ENCODE peak calls at places on chromosomes 12 and 14, in seven cellular contexts. One of them, this sample, is unnamed.

GRCh38 chr14:24075485-24076301 is 4.3 kb downstream of the CPNE6 start:
- DNase-seq in anterior cingulate cortex: no peak
- DNase-seq in right cardiac atrium: no peak
- DNase-seq in fibroblast of lung: no peak
- DNase-seq in uterus: no peak
- DNase-seq in NAMALWA: no peak
- DNase-seq in GM06990: peak; percentile 36
- DNase-seq in this sample: peak; percentile 59

GRCh38 chr12:90854136-90854689 is 100.8 kb downstream of the CCER1 start:
- DNase-seq in fibroblast of lung: peak; percentile 79
- DNase-seq in anterior cingulate cortex: peak; percentile 4
- DNase-seq in GM06990: no peak
- DNase-seq in NAMALWA: peak; percentile 52
- DNase-seq in right cardiac atrium: no peak
- DNase-seq in uterus: no peak
- DNase-seq in this sample: peak; percentile 48

GRCh38 chr14:100830681-100831080 is 4.8 kb downstream of the MEG3 start:
- DNase-seq in GM06990: no peak
- DNase-seq in NAMALWA: no peak
- DNase-seq in anterior cingulate cortex: no peak
- DNase-seq in fibroblast of lung: no peak
- DNase-seq in uterus: no peak
- DNase-seq in right cardiac atrium: no peak
- DNase-seq in this sample: no peak

GRCh38 chr12:98516184-98516873 is 939 bp downstream of the TMPO start:
- DNase-seq in fibroblast of lung: peak; percentile 87
- DNase-seq in GM06990: peak; percentile 89
- DNase-seq in NAMALWA: peak; percentile 97
- DNase-seq in anterior cingulate cortex: peak; percentile 39
- DNase-seq in right cardiac atrium: peak; percentile 65
- DNase-seq in uterus: peak; percentile 52
- DNase-seq in this sample: peak; percentile 97

GRCh38 chr14:71411280-71411595 is 504.0 kb downstream of the PCNX1 start:
- DNase-seq in fibroblast of lung: no peak
- DNase-seq in NAMALWA: no peak
- DNase-seq in right cardiac atrium: no peak
- DNase-seq in uterus: no peak
- DNase-seq in anterior cingulate cortex: no peak
- DNase-seq in GM06990: no peak
- DNase-seq in this sample: no peak

GRCh38 chr12:105590571-105590970 is 260.1 kb downstream of the C12orf75 start:
- DNase-seq in right cardiac atrium: no peak
- DNase-seq in fibroblast of lung: no peak
- DNase-seq in anterior cingulate cortex: no peak
- DNase-seq in uterus: no peak
- DNase-seq in NAMALWA: no peak
- DNase-seq in GM06990: no peak
- DNase-seq in this sample: no peak

GRCh38 chr12:74021937-74022336 is 515.7 kb upstream of the ATXN7L3B start:
- DNase-seq in anterior cingulate cortex: no peak
- DNase-seq in NAMALWA: peak; percentile 41
- DNase-seq in fibroblast of lung: peak; percentile 11
- DNase-seq in uterus: no peak
- DNase-seq in GM06990: no peak
- DNase-seq in right cardiac atrium: peak; percentile 55
- DNase-seq in this sample: peak; percentile 69

GRCh38 chr12:131043401-131043871 is 89.7 kb downstream of the ADGRD1 start:
- DNase-seq in uterus: no peak
- DNase-seq in right cardiac atrium: no peak
- DNase-seq in NAMALWA: no peak
- DNase-seq in fibroblast of lung: no peak
- DNase-seq in GM06990: no peak
- DNase-seq in anterior cingulate cortex: no peak
- DNase-seq in this sample: no peak

GRCh38 chr12:132614861-132615578 is 3.6 kb upstream of the P2RX2 start:
- DNase-seq in GM06990: no peak
- DNase-seq in NAMALWA: peak; percentile 92
- DNase-seq in anterior cingulate cortex: peak; percentile 63
- DNase-seq in uterus: peak; percentile 73
- DNase-seq in right cardiac atrium: peak; percentile 81
- DNase-seq in fibroblast of lung: peak; percentile 84
- DNase-seq in this sample: peak; percentile 84

GRCh38 chr14:63757211-63757610 is 29.3 kb upstream of the SGPP1 start:
- DNase-seq in GM06990: no peak
- DNase-seq in fibroblast of lung: no peak
- DNase-seq in NAMALWA: no peak
- DNase-seq in uterus: no peak
- DNase-seq in right cardiac atrium: no peak
- DNase-seq in anterior cingulate cortex: no peak
- DNase-seq in this sample: no peak

GRCh38 chr12:56645201-56645716 is 525 bp downstream of the ATP5F1B start:
- DNase-seq in anterior cingulate cortex: no peak
- DNase-seq in fibroblast of lung: peak; percentile 26
- DNase-seq in GM06990: peak; percentile 29
- DNase-seq in NAMALWA: no peak
- DNase-seq in right cardiac atrium: peak; percentile 36
- DNase-seq in uterus: no peak
- DNase-seq in this sample: peak; percentile 37

GRCh38 chr14:72488551-72488950 is 405.4 kb downstream of the DPF3 start:
- DNase-seq in GM06990: no peak
- DNase-seq in NAMALWA: no peak
- DNase-seq in fibroblast of lung: no peak
- DNase-seq in right cardiac atrium: no peak
- DNase-seq in uterus: no peak
- DNase-seq in anterior cingulate cortex: no peak
- DNase-seq in this sample: no peak

GRCh38 chr14:74085828-74086227 is 1.1 kb downstream of the LIN52 start:
- DNase-seq in NAMALWA: peak; percentile 35
- DNase-seq in right cardiac atrium: no peak
- DNase-seq in anterior cingulate cortex: no peak
- DNase-seq in fibroblast of lung: no peak
- DNase-seq in uterus: no peak
- DNase-seq in GM06990: peak; percentile 72
- DNase-seq in this sample: peak; percentile 72

GRCh38 chr12:3607039-3607719 is 116.2 kb downstream of the PRMT8 start:
- DNase-seq in NAMALWA: no peak
- DNase-seq in uterus: no peak
- DNase-seq in right cardiac atrium: no peak
- DNase-seq in anterior cingulate cortex: no peak
- DNase-seq in fibroblast of lung: no peak
- DNase-seq in GM06990: no peak
- DNase-seq in this sample: no peak

GRCh38 chr12:92362785-92363184 is 217.1 kb upstream of the BTG1 start:
- DNase-seq in uterus: no peak
- DNase-seq in right cardiac atrium: no peak
- DNase-seq in fibroblast of lung: no peak
- DNase-seq in anterior cingulate cortex: no peak
- DNase-seq in GM06990: peak; percentile 36
- DNase-seq in NAMALWA: peak; percentile 53
- DNase-seq in this sample: peak; percentile 90

GRCh38 chr14:99784508-99784907 is 8.7 kb upstream of the EML1 start:
- DNase-seq in NAMALWA: no peak
- DNase-seq in anterior cingulate cortex: no peak
- DNase-seq in right cardiac atrium: no peak
- DNase-seq in GM06990: no peak
- DNase-seq in uterus: no peak
- DNase-seq in fibroblast of lung: no peak
- DNase-seq in this sample: no peak

GRCh38 chr12:4423528-4424195 is 22.0 kb downstream of the FGF6 start:
- DNase-seq in right cardiac atrium: no peak
- DNase-seq in anterior cingulate cortex: no peak
- DNase-seq in uterus: no peak
- DNase-seq in fibroblast of lung: no peak
- DNase-seq in NAMALWA: no peak
- DNase-seq in GM06990: no peak
- DNase-seq in this sample: no peak

GRCh38 chr12:132604108-132605054 is 6.0 kb downstream of the LRCOL1 start:
- DNase-seq in NAMALWA: no peak
- DNase-seq in anterior cingulate cortex: no peak
- DNase-seq in right cardiac atrium: no peak
- DNase-seq in GM06990: no peak
- DNase-seq in fibroblast of lung: no peak
- DNase-seq in uterus: no peak
- DNase-seq in this sample: no peak

GRCh38 chr14:36222952-36223468 is 46.5 kb upstream of the PTCSC3 start:
- DNase-seq in GM06990: no peak
- DNase-seq in NAMALWA: no peak
- DNase-seq in fibroblast of lung: no peak
- DNase-seq in uterus: no peak
- DNase-seq in anterior cingulate cortex: no peak
- DNase-seq in right cardiac atrium: no peak
- DNase-seq in this sample: no peak

GRCh38 chr12:9732966-9733461 is at the start of gene CLECL1:
- DNase-seq in right cardiac atrium: no peak
- DNase-seq in NAMALWA: peak; percentile 76
- DNase-seq in GM06990: no peak
- DNase-seq in uterus: no peak
- DNase-seq in anterior cingulate cortex: no peak
- DNase-seq in fibroblast of lung: no peak
- DNase-seq in this sample: peak; percentile 72